ENCODE peak calls at places on chromosomes 2 and 18, in six cellular contexts. E, D, J, B, L and U are unnamed samples.

GRCh38 chr2:129771606-129772598 is 207.6 kb upstream of the RAB6C start:
- DNase-seq in E (no peak), D (no peak), J (no peak), B (no peak), L (no peak), U (no peak)

GRCh38 chr2:162506706-162507105 is 162.8 kb downstream of the GCA start:
- DNase-seq in E (no peak), D (no peak), J (no peak), B (no peak), L (no peak), U (no peak)

GRCh38 chr2:153584244-153584643 is 105.7 kb upstream of the RPRM start:
- DNase-seq in E (peak), D (no peak), J (no peak), B (no peak), L (no peak), U (no peak)

GRCh38 chr18:59800897-59801296 is 98.9 kb upstream of the PMAIP1 start:
- DNase-seq in E (no peak), D (no peak), J (no peak), B (no peak), L (no peak), U (no peak)

GRCh38 chr2:23092831-23093230 is 292.1 kb upstream of the KLHL29 start:
- DNase-seq in E (peak), D (no peak), J (peak), B (no peak), L (no peak), U (no peak)

GRCh38 chr18:56538756-56539155 is 99.6 kb downstream of the TXNL1 start:
- DNase-seq in E (no peak), D (no peak), J (no peak), B (no peak), L (no peak), U (no peak)

GRCh38 chr2:201507725-201508124 is 56.2 kb downstream of the STRADB start:
- DNase-seq in E (no peak), D (no peak), J (no peak), B (no peak), L (no peak), U (no peak)

GRCh38 chr2:41061371-41061770 is 609.5 kb upstream of the SLC8A1 start:
- DNase-seq in E (no peak), D (no peak), J (no peak), B (no peak), L (no peak), U (no peak)

GRCh38 chr2:208092093-208092832 is 32.1 kb downstream of the CRYGD start:
- DNase-seq in E (no peak), D (no peak), J (no peak), B (no peak), L (no peak), U (no peak)

GRCh38 chr2:10170256-10170655 is 47.7 kb downstream of the RRM2 start:
- DNase-seq in E (no peak), D (no peak), J (peak), B (no peak), L (no peak), U (peak)

GRCh38 chr2:118582058-118582457 is 265.4 kb downstream of the EN1 start:
- DNase-seq in E (no peak), D (no peak), J (no peak), B (no peak), L (no peak), U (no peak)

GRCh38 chr18:8416212-8417019 is 192.8 kb upstream of the RAB12 start:
- DNase-seq in E (peak), D (no peak), J (no peak), B (no peak), L (no peak), U (no peak)

GRCh38 chr2:140893685-140894084 is 1237.1 kb downstream of the LRP1B start:
- DNase-seq in E (peak), D (no peak), J (no peak), B (no peak), L (no peak), U (no peak)

GRCh38 chr2:30359644-30360167 is 87.3 kb upstream of the LCLAT1 start:
- DNase-seq in E (no peak), D (no peak), J (no peak), B (no peak), L (peak), U (no peak)

GRCh38 chr2:209367091-209367747 is 56.6 kb upstream of the MAP2 start:
- DNase-seq in E (peak), D (no peak), J (no peak), B (no peak), L (no peak), U (no peak)

GRCh38 chr18:11689972-11690570 is 1.0 kb downstream of the GNAL start:
- DNase-seq in E (peak), D (peak), J (peak), B (no peak), L (no peak), U (no peak)

GRCh38 chr2:10285191-10285577 is 17.5 kb upstream of the HPCAL1 start:
- DNase-seq in E (no peak), D (no peak), J (no peak), B (no peak), L (no peak), U (no peak)

GRCh38 chr18:45084207-45084606 is 403.5 kb downstream of the SETBP1 start:
- DNase-seq in E (no peak), D (no peak), J (no peak), B (no peak), L (no peak), U (no peak)

GRCh38 chr2:152573168-152573567 is 144.1 kb downstream of the PRPF40A start:
- DNase-seq in E (peak), D (no peak), J (peak), B (no peak), L (no peak), U (peak)

GRCh38 chr2:108534577-108535379 is 508 bp downstream of the LIMS1 start:
- DNase-seq in E (peak), D (peak), J (peak), B (peak), L (peak), U (no peak)

GRCh38 chr18:74768096-74768495 is 170.4 kb downstream of the ZNF407 start:
- DNase-seq in E (no peak), D (no peak), J (no peak), B (no peak), L (no peak), U (no peak)

GRCh38 chr2:235911633-235912032 is 256.6 kb downstream of the GBX2 start:
- DNase-seq in E (no peak), D (no peak), J (no peak), B (no peak), L (no peak), U (no peak)

GRCh38 chr2:9565436-9566153 is 10.0 kb upstream of the ADAM17 start:
- DNase-seq in E (peak), D (no peak), J (peak), B (no peak), L (peak), U (no peak)

GRCh38 chr18:62925031-62925688 is 209.8 kb downstream of the PHLPP1 start:
- DNase-seq in E (peak), D (no peak), J (no peak), B (no peak), L (no peak), U (no peak)

GRCh38 chr2:207163815-207164747 is 1.7 kb downstream of the KLF7 start:
- DNase-seq in E (peak), D (peak), J (no peak), B (no peak), L (peak), U (no peak)

GRCh38 chr18:45464619-45465018 is 150.7 kb upstream of the SLC14A2 start:
- DNase-seq in E (no peak), D (no peak), J (no peak), B (no peak), L (no peak), U (peak)

GRCh38 chr2:109435066-109435690 is 178.6 kb downstream of the SEPTIN10 start:
- DNase-seq in E (no peak), D (no peak), J (no peak), B (no peak), L (no peak), U (no peak)

GRCh38 chr2:230335461-230335863 is 8.5 kb downstream of the SP140L start:
- DNase-seq in E (no peak), D (no peak), J (no peak), B (no peak), L (no peak), U (no peak)

GRCh38 chr2:178109813-178110212 is 2.4 kb upstream of the RBM45 start:
- DNase-seq in E (peak), D (no peak), J (peak), B (no peak), L (no peak), U (peak)

GRCh38 chr2:214217599-214217998 is 193.3 kb upstream of the VWC2L start:
- DNase-seq in E (peak), D (no peak), J (no peak), B (no peak), L (no peak), U (no peak)

GRCh38 chr2:65351234-65351947 is 81.0 kb downstream of the SPRED2 start:
- DNase-seq in E (no peak), D (no peak), J (no peak), B (no peak), L (no peak), U (no peak)

GRCh38 chr2:71064754-71065621 is 3.5 kb upstream of the NAGK start:
- DNase-seq in E (peak), D (no peak), J (no peak), B (no peak), L (no peak), U (no peak)

GRCh38 chr2:66059332-66059731 is 375.6 kb upstream of the MEIS1 start:
- DNase-seq in E (no peak), D (no peak), J (no peak), B (no peak), L (no peak), U (no peak)

GRCh38 chr2:55223958-55224760 is 7.9 kb downstream of the CLHC1 start:
- DNase-seq in E (no peak), D (peak), J (no peak), B (no peak), L (no peak), U (no peak)